ENCODE peak calls at places on chromosomes 7 and 10, in four cellular contexts. Z is stimulated activated CD8-positive, alpha-beta memory T cell treated with anti-CD3 and anti-CD28 coated beads, Interleukin-7, amount 100 ng/mL, for 1 hour; O is fibroblast of the conjunctiva; J is coronary artery. I is an unnamed sample.

GRCh38 chr10:100506596-100507356 is 12.9 kb downstream of the SEC31B start:
- DNase-seq in Z (no peak), O (no peak), J (no peak), I (no peak)

GRCh38 chr7:916291-916941 is 38.1 kb downstream of the ADAP1 start:
- DNase-seq in Z (no peak), O (no peak), J (no peak), I (peak)

GRCh38 chr7:111541067-111541466 is 21.2 kb downstream of the IMMP2L start:
- DNase-seq in Z (no peak), O (no peak), J (no peak), I (no peak)

GRCh38 chr10:16832351-16833080 is 15.3 kb upstream of the RSU1 start:
- DNase-seq in Z (no peak), O (no peak), J (peak), I (no peak)

GRCh38 chr10:16751244-16751643 is 66.0 kb downstream of the RSU1 start:
- DNase-seq in Z (no peak), O (no peak), J (no peak), I (no peak)

GRCh38 chr7:132393789-132394261 is 182.4 kb downstream of the PLXNA4 start:
- DNase-seq in Z (no peak), O (peak), J (no peak), I (peak)

GRCh38 chr10:15369642-15370211 is 1.4 kb downstream of the FAM171A1 start:
- DNase-seq in Z (no peak), O (no peak), J (no peak), I (no peak)

GRCh38 chr10:80529604-80530003 is 8.1 kb upstream of the SH2D4B start:
- DNase-seq in Z (no peak), O (no peak), J (no peak), I (no peak)

GRCh38 chr7:47449810-47450586 is 131.9 kb downstream of the TNS3 start:
- DNase-seq in Z (no peak), O (no peak), J (peak), I (no peak)

GRCh38 chr10:62817763-62818425 is 1.7 kb upstream of the EGR2 start:
- DNase-seq in Z (peak), O (no peak), J (peak), I (peak)

GRCh38 chr7:116357776-116358670 is 141.5 kb upstream of the CAV2 start:
- DNase-seq in Z (no peak), O (no peak), J (no peak), I (no peak)

GRCh38 chr10:119379466-119380071 is 162.9 kb downstream of the RGS10 start:
- DNase-seq in Z (no peak), O (no peak), J (no peak), I (no peak)

GRCh38 chr7:156776527-156776926 is 116.5 kb downstream of the LMBR1 start:
- DNase-seq in Z (no peak), O (no peak), J (no peak), I (no peak)

GRCh38 chr10:69569144-69569934 is 3.9 kb downstream of the NEUROG3 start:
- DNase-seq in Z (no peak), O (no peak), J (no peak), I (no peak)

GRCh38 chr10:88783734-88784133 is 18.8 kb upstream of the LIPM start:
- DNase-seq in Z (no peak), O (no peak), J (no peak), I (no peak)

GRCh38 chr7:100572281-100572948 is 1.3 kb downstream of the SAP25 start:
- DNase-seq in Z (no peak), O (no peak), J (no peak), I (no peak)

GRCh38 chr7:99808766-99809165 is 19.0 kb upstream of the CYP3A43 start:
- DNase-seq in Z (no peak), O (no peak), J (no peak), I (no peak)

GRCh38 chr10:91340613-91341362 is 69.4 kb upstream of the HECTD2 start:
- DNase-seq in Z (no peak), O (peak), J (no peak), I (no peak)

GRCh38 chr7:94913391-94913790 is 6.0 kb downstream of the PPP1R9A start:
- DNase-seq in Z (no peak), O (no peak), J (no peak), I (no peak)

GRCh38 chr10:8453587-8453986 is 399.1 kb downstream of the GATA3 start:
- DNase-seq in Z (no peak), O (no peak), J (peak), I (no peak)

GRCh38 chr7:121023683-121024507 is 35.4 kb downstream of the CPED1 start:
- DNase-seq in Z (no peak), O (no peak), J (no peak), I (no peak)